ENCODE peak calls at places on chromosomes 7 and 10, in five cellular contexts. One of them, this sample, is unnamed.

GRCh38 chr10:31194986-31195385 is 124.0 kb upstream of the ZEB1 start:
- DNase-seq in cardiac fibroblast: no peak
- DNase-seq in fibroblast of mammary gland: no peak
- DNase-seq in fibroblast of pulmonary artery: no peak
- DNase-seq in epithelial cell of esophagus: peak
- DNase-seq in this sample: peak

GRCh38 chr7:94294471-94295131 is 100.1 kb upstream of the COL1A2 start:
- DNase-seq in epithelial cell of esophagus: no peak
- DNase-seq in cardiac fibroblast: no peak
- DNase-seq in fibroblast of pulmonary artery: no peak
- DNase-seq in fibroblast of mammary gland: peak
- DNase-seq in this sample: no peak

GRCh38 chr10:102452672-102453340 is 1.5 kb upstream of the C10orf95 start:
- DNase-seq in epithelial cell of esophagus: peak
- DNase-seq in cardiac fibroblast: peak
- DNase-seq in fibroblast of pulmonary artery: peak
- DNase-seq in fibroblast of mammary gland: peak
- DNase-seq in this sample: peak

GRCh38 chr7:152341039-152341913 is 94.5 kb downstream of the KMT2C start:
- DNase-seq in cardiac fibroblast: peak
- DNase-seq in fibroblast of pulmonary artery: peak
- DNase-seq in fibroblast of mammary gland: peak
- DNase-seq in epithelial cell of esophagus: peak
- DNase-seq in this sample: peak

GRCh38 chr10:123943307-123943706 is 51.7 kb upstream of the CPXM2 start:
- DNase-seq in epithelial cell of esophagus: no peak
- DNase-seq in fibroblast of mammary gland: no peak
- DNase-seq in cardiac fibroblast: no peak
- DNase-seq in fibroblast of pulmonary artery: no peak
- DNase-seq in this sample: no peak

GRCh38 chr10:112365014-112365432 is 8.9 kb upstream of the ACSL5 start:
- DNase-seq in fibroblast of mammary gland: no peak
- DNase-seq in fibroblast of pulmonary artery: no peak
- DNase-seq in cardiac fibroblast: no peak
- DNase-seq in epithelial cell of esophagus: no peak
- DNase-seq in this sample: no peak

GRCh38 chr7:74398426-74398825 is 55.3 kb upstream of the GTF2IRD1 start:
- DNase-seq in fibroblast of mammary gland: no peak
- DNase-seq in cardiac fibroblast: no peak
- DNase-seq in fibroblast of pulmonary artery: no peak
- DNase-seq in epithelial cell of esophagus: no peak
- DNase-seq in this sample: no peak

GRCh38 chr10:62459072-62459471 is 84.9 kb downstream of the ZNF365 start:
- DNase-seq in fibroblast of pulmonary artery: peak
- DNase-seq in epithelial cell of esophagus: no peak
- DNase-seq in cardiac fibroblast: peak
- DNase-seq in fibroblast of mammary gland: peak
- DNase-seq in this sample: peak

GRCh38 chr7:3112499-3113134 is 69.0 kb upstream of the CARD11 start:
- DNase-seq in epithelial cell of esophagus: no peak
- DNase-seq in fibroblast of mammary gland: no peak
- DNase-seq in fibroblast of pulmonary artery: no peak
- DNase-seq in cardiac fibroblast: no peak
- DNase-seq in this sample: no peak

GRCh38 chr10:8034666-8035640 is 19.5 kb upstream of the GATA3 start:
- DNase-seq in fibroblast of pulmonary artery: no peak
- DNase-seq in epithelial cell of esophagus: no peak
- DNase-seq in cardiac fibroblast: no peak
- DNase-seq in fibroblast of mammary gland: no peak
- DNase-seq in this sample: no peak

GRCh38 chr7:4145576-4145975 is 536.5 kb upstream of the FOXK1 start:
- DNase-seq in fibroblast of mammary gland: no peak
- DNase-seq in fibroblast of pulmonary artery: no peak
- DNase-seq in cardiac fibroblast: no peak
- DNase-seq in epithelial cell of esophagus: no peak
- DNase-seq in this sample: no peak

GRCh38 chr7:93948106-93948505 is 26.6 kb downstream of the GNG11 start:
- DNase-seq in epithelial cell of esophagus: no peak
- DNase-seq in cardiac fibroblast: peak
- DNase-seq in fibroblast of pulmonary artery: peak
- DNase-seq in fibroblast of mammary gland: peak
- DNase-seq in this sample: peak

GRCh38 chr7:21580073-21580521 is 37.3 kb downstream of the DNAH11 start:
- DNase-seq in fibroblast of mammary gland: peak
- DNase-seq in epithelial cell of esophagus: peak
- DNase-seq in fibroblast of pulmonary artery: peak
- DNase-seq in cardiac fibroblast: peak
- DNase-seq in this sample: peak

GRCh38 chr10:129531195-129531968 is 64.3 kb downstream of the MGMT start:
- DNase-seq in fibroblast of mammary gland: peak
- DNase-seq in cardiac fibroblast: peak
- DNase-seq in epithelial cell of esophagus: peak
- DNase-seq in fibroblast of pulmonary artery: peak
- DNase-seq in this sample: no peak

GRCh38 chr10:33412261-33413092 is 78.0 kb upstream of the NRP1 start:
- DNase-seq in fibroblast of pulmonary artery: peak
- DNase-seq in epithelial cell of esophagus: peak
- DNase-seq in fibroblast of mammary gland: peak
- DNase-seq in cardiac fibroblast: peak
- DNase-seq in this sample: peak

GRCh38 chr7:117283371-117283770 is 39.5 kb downstream of the WNT2 start:
- DNase-seq in epithelial cell of esophagus: peak
- DNase-seq in fibroblast of mammary gland: peak
- DNase-seq in fibroblast of pulmonary artery: peak
- DNase-seq in cardiac fibroblast: peak
- DNase-seq in this sample: peak

GRCh38 chr10:62377966-62378365 is 3.8 kb downstream of the ZNF365 start:
- DNase-seq in epithelial cell of esophagus: no peak
- DNase-seq in fibroblast of pulmonary artery: no peak
- DNase-seq in cardiac fibroblast: no peak
- DNase-seq in fibroblast of mammary gland: no peak
- DNase-seq in this sample: no peak

GRCh38 chr10:124935946-124936345 is 6.0 kb upstream of the ZRANB1 start:
- DNase-seq in fibroblast of pulmonary artery: no peak
- DNase-seq in cardiac fibroblast: peak
- DNase-seq in epithelial cell of esophagus: peak
- DNase-seq in fibroblast of mammary gland: peak
- DNase-seq in this sample: no peak

GRCh38 chr10:114576132-114576487 is 82.0 kb downstream of the ABLIM1 start:
- DNase-seq in fibroblast of pulmonary artery: no peak
- DNase-seq in fibroblast of mammary gland: no peak
- DNase-seq in cardiac fibroblast: no peak
- DNase-seq in epithelial cell of esophagus: peak
- DNase-seq in this sample: no peak

GRCh38 chr10:114879541-114880158 is 58.1 kb downstream of the FHIP2A start:
- DNase-seq in epithelial cell of esophagus: peak
- DNase-seq in cardiac fibroblast: peak
- DNase-seq in fibroblast of pulmonary artery: peak
- DNase-seq in fibroblast of mammary gland: peak
- DNase-seq in this sample: no peak

GRCh38 chr10:119447421-119447820 is 95.1 kb downstream of the RGS10 start:
- DNase-seq in fibroblast of pulmonary artery: no peak
- DNase-seq in epithelial cell of esophagus: no peak
- DNase-seq in fibroblast of mammary gland: no peak
- DNase-seq in cardiac fibroblast: no peak
- DNase-seq in this sample: no peak

GRCh38 chr10:93412801-93413200 is 69.3 kb downstream of the MYOF start:
- DNase-seq in epithelial cell of esophagus: no peak
- DNase-seq in cardiac fibroblast: no peak
- DNase-seq in fibroblast of mammary gland: no peak
- DNase-seq in fibroblast of pulmonary artery: no peak
- DNase-seq in this sample: no peak

GRCh38 chr7:2937701-2938513 is 93.8 kb upstream of the GNA12 start:
- DNase-seq in epithelial cell of esophagus: no peak
- DNase-seq in fibroblast of pulmonary artery: no peak
- DNase-seq in fibroblast of mammary gland: no peak
- DNase-seq in cardiac fibroblast: no peak
- DNase-seq in this sample: no peak

GRCh38 chr7:911791-912480 is 35.6 kb downstream of the GET4 start:
- DNase-seq in cardiac fibroblast: no peak
- DNase-seq in fibroblast of mammary gland: no peak
- DNase-seq in fibroblast of pulmonary artery: no peak
- DNase-seq in epithelial cell of esophagus: no peak
- DNase-seq in this sample: no peak

GRCh38 chr7:914521-915194 is 38.3 kb downstream of the GET4 start:
- DNase-seq in cardiac fibroblast: no peak
- DNase-seq in epithelial cell of esophagus: no peak
- DNase-seq in fibroblast of mammary gland: no peak
- DNase-seq in fibroblast of pulmonary artery: no peak
- DNase-seq in this sample: no peak

GRCh38 chr7:915291-916218 is 38.9 kb downstream of the ADAP1 start:
- DNase-seq in epithelial cell of esophagus: no peak
- DNase-seq in fibroblast of pulmonary artery: no peak
- DNase-seq in fibroblast of mammary gland: no peak
- DNase-seq in cardiac fibroblast: no peak
- DNase-seq in this sample: no peak

GRCh38 chr7:916291-916941 is 38.1 kb downstream of the ADAP1 start:
- DNase-seq in cardiac fibroblast: no peak
- DNase-seq in fibroblast of mammary gland: no peak
- DNase-seq in fibroblast of pulmonary artery: no peak
- DNase-seq in epithelial cell of esophagus: no peak
- DNase-seq in this sample: no peak

DNA sequence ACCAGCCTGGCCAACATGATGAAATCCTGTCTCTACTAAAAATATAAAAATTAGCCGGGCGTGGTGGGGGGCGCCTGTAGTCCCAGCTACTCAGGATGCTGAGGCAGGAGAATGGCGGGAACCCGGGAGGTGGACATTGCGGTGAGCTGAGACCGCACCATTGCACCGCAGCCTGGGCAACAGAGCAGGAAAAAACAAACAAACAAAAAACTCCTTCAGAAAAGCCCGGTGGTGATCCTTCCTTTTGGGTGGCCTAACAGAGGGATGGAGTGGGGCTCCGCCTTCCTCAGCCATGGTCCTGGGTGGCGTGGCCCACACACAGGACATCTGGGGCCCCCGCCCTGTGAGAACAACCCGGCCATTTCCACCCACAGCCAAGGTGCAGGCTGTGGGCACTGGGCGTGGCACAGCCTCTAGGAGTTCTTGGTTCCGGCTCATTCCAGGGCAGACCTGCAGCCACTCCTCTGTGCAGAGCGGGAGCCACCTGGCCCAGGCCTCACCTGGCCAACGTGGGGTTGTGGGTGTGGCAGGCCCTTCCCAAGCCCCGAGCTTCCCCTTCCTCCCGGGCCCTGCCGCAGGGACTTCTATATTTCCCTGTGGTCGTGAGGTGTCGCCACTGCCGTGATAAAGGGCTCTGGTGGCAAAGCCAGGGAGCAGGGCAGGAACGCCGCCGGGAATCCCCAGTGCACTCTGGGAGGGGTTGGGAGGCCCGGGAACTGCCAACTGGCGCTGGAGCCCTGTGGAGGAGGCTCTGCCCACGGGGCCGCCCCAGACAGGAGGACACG is 37.6 kb downstream of the GET4 start:
- DNase-seq in cardiac fibroblast: no peak
- DNase-seq in fibroblast of pulmonary artery: no peak
- DNase-seq in epithelial cell of esophagus: peak
- DNase-seq in fibroblast of mammary gland: no peak
- DNase-seq in this sample: no peak
- TF ChIP-seq CTCF in cardiac fibroblast: no peak
- TF ChIP-seq CTCF in fibroblast of pulmonary artery: no peak
- TF ChIP-seq CTCF in epithelial cell of esophagus: no peak
- TF ChIP-seq CTCF in fibroblast of mammary gland: no peak
- TF ChIP-seq CTCF in this sample: no peak

DNA sequence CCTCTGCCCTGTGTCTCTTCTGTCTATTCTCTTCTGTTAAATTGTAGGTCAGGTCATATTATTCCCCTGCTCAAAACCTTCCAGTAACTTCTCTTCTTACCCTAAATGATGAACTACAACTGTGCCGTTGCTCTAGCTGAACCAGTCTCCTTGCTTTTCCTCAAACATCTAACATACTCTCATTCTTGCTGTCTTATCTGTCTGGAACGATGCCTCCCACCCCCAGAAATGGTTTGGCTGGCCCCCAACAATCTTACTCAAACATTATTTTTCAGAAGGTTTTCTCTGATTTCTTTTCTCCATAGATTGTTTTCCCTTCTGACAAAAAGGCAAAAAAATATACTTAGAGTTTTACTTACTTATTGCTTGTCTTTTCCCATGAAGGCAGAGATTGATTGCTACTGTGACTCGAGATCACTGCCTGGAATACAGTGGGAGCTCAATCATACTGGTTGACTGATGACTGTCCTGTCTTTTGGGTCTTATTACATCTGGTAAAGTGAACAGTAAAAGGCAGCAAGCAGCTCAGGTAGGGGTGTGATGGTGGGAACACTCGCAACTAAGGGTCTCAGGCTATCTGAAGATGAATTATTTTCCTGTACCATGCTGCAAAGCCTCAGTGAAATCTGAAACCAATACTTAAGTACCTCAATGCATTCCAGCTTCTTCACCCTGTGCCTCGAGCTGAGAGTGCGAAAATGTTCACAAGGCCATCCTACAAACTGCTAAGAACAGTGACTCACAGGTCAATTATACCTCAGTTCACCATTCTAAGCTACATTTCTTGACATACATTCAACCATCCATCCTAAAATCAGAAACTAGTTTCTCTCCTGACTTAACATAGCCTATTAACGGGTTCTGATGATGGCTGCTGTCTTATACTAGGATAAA is 67.6 kb downstream of the DNMBP start:
- DNase-seq in epithelial cell of esophagus: no peak
- DNase-seq in fibroblast of pulmonary artery: peak
- DNase-seq in fibroblast of mammary gland: peak
- DNase-seq in cardiac fibroblast: peak
- DNase-seq in this sample: peak
- H3K4me3 ChIP-seq in epithelial cell of esophagus: no peak
- H3K4me3 ChIP-seq in fibroblast of pulmonary artery: no peak
- H3K4me3 ChIP-seq in fibroblast of mammary gland: no peak
- H3K4me3 ChIP-seq in cardiac fibroblast: no peak
- H3K4me3 ChIP-seq in this sample: no peak

GRCh38 chr7:12199363-12199762 is 11.7 kb upstream of the TMEM106B start:
- DNase-seq in fibroblast of mammary gland: no peak
- DNase-seq in fibroblast of pulmonary artery: peak
- DNase-seq in epithelial cell of esophagus: peak
- DNase-seq in cardiac fibroblast: peak
- DNase-seq in this sample: peak
- TF ChIP-seq CTCF in fibroblast of mammary gland: no peak
- TF ChIP-seq CTCF in fibroblast of pulmonary artery: no peak
- TF ChIP-seq CTCF in epithelial cell of esophagus: no peak
- TF ChIP-seq CTCF in cardiac fibroblast: no peak
- TF ChIP-seq CTCF in this sample: no peak

GRCh38 chr10:13526952-13527863 is 1.6 kb downstream of the BEND7 start:
- DNase-seq in cardiac fibroblast: peak
- DNase-seq in fibroblast of mammary gland: peak
- DNase-seq in fibroblast of pulmonary artery: peak
- DNase-seq in epithelial cell of esophagus: peak
- DNase-seq in this sample: peak

GRCh38 chr10:13529714-13529973 is 830 bp upstream of the BEND7 start:
- DNase-seq in fibroblast of pulmonary artery: no peak
- DNase-seq in fibroblast of mammary gland: no peak
- DNase-seq in cardiac fibroblast: no peak
- DNase-seq in epithelial cell of esophagus: no peak
- DNase-seq in this sample: no peak

GRCh38 chr10:13528875-13529713 is at the start of gene BEND7:
- DNase-seq in fibroblast of pulmonary artery: peak
- DNase-seq in fibroblast of mammary gland: no peak
- DNase-seq in cardiac fibroblast: no peak
- DNase-seq in epithelial cell of esophagus: peak
- DNase-seq in this sample: no peak

GRCh38 chr10:13528138-13528874 is 508 bp downstream of the BEND7 start:
- DNase-seq in fibroblast of mammary gland: no peak
- DNase-seq in epithelial cell of esophagus: peak
- DNase-seq in cardiac fibroblast: no peak
- DNase-seq in fibroblast of pulmonary artery: no peak
- DNase-seq in this sample: no peak

GRCh38 chr10:13527864-13528137 is 1.0 kb downstream of the BEND7 start:
- DNase-seq in epithelial cell of esophagus: no peak
- DNase-seq in fibroblast of pulmonary artery: no peak
- DNase-seq in cardiac fibroblast: no peak
- DNase-seq in fibroblast of mammary gland: no peak
- DNase-seq in this sample: no peak
- H3K4me3 ChIP-seq in epithelial cell of esophagus: peak
- H3K4me3 ChIP-seq in fibroblast of pulmonary artery: peak
- H3K4me3 ChIP-seq in cardiac fibroblast: peak
- H3K4me3 ChIP-seq in fibroblast of mammary gland: peak
- H3K4me3 ChIP-seq in this sample: peak